ENCODE peak calls at places on chromosomes 11 and 22, in ten cellular contexts. One of them, this sample, is unnamed. For H3K4me1, the result is how much of the 10 kb centered on the place peaks cover.

GRCh38 chr11:8060801-8061554 is 20.0 kb upstream of the TUB start:
- ATAC-seq in GM12878: peak
- ATAC-seq in heart left ventricle: no peak
- ATAC-seq in upper lobe of left lung: no peak
- ATAC-seq in right lobe of liver: no peak
- ATAC-seq in pancreas: peak
- ATAC-seq in mucosa of descending colon: no peak
- ATAC-seq in CD8-positive, alpha-beta T cell: no peak
- ATAC-seq in Panc1: no peak
- ATAC-seq in left lung: no peak
- ATAC-seq in this sample: no peak

GRCh38 chr22:38881464-38881871 is 9.5 kb upstream of the CBX6 start:
- ATAC-seq in GM12878: peak
- ATAC-seq in heart left ventricle: peak
- ATAC-seq in upper lobe of left lung: peak
- ATAC-seq in right lobe of liver: peak
- ATAC-seq in pancreas: peak
- ATAC-seq in mucosa of descending colon: peak
- ATAC-seq in CD8-positive, alpha-beta T cell: no peak
- ATAC-seq in Panc1: no peak
- ATAC-seq in left lung: peak
- ATAC-seq in this sample: peak

GRCh38 chr11:25855916-25856315 is 476.0 kb upstream of the ANO3 start:
- ATAC-seq in GM12878: no peak
- ATAC-seq in heart left ventricle: no peak
- ATAC-seq in upper lobe of left lung: no peak
- ATAC-seq in right lobe of liver: no peak
- ATAC-seq in pancreas: no peak
- ATAC-seq in mucosa of descending colon: no peak
- ATAC-seq in CD8-positive, alpha-beta T cell: no peak
- ATAC-seq in Panc1: no peak
- ATAC-seq in left lung: no peak
- ATAC-seq in this sample: no peak

GRCh38 chr11:125494987-125495725 is 909 bp downstream of the FEZ1 start:
- ATAC-seq in GM12878: peak
- ATAC-seq in heart left ventricle: peak
- ATAC-seq in upper lobe of left lung: peak
- ATAC-seq in right lobe of liver: peak
- ATAC-seq in pancreas: peak
- ATAC-seq in mucosa of descending colon: peak
- ATAC-seq in CD8-positive, alpha-beta T cell: peak
- ATAC-seq in Panc1: peak
- ATAC-seq in left lung: peak
- ATAC-seq in this sample: peak

GRCh38 chr11:118223992-118224391 is 819 bp downstream of the JAML start:
- ATAC-seq in GM12878: no peak
- ATAC-seq in heart left ventricle: no peak
- ATAC-seq in upper lobe of left lung: peak
- ATAC-seq in right lobe of liver: no peak
- ATAC-seq in pancreas: no peak
- ATAC-seq in mucosa of descending colon: peak
- ATAC-seq in CD8-positive, alpha-beta T cell: peak
- ATAC-seq in Panc1: no peak
- ATAC-seq in left lung: peak
- ATAC-seq in this sample: no peak

GRCh38 chr22:32649515-32650200 is 151.8 kb upstream of the TIMP3 start:
- ATAC-seq in GM12878: no peak
- ATAC-seq in heart left ventricle: peak
- ATAC-seq in upper lobe of left lung: no peak
- ATAC-seq in right lobe of liver: no peak
- ATAC-seq in pancreas: no peak
- ATAC-seq in mucosa of descending colon: peak
- ATAC-seq in CD8-positive, alpha-beta T cell: no peak
- ATAC-seq in Panc1: no peak
- ATAC-seq in left lung: peak
- ATAC-seq in this sample: peak

GRCh38 chr11:111886032-111886431 is 6.7 kb downstream of the CFAP68 start:
- ATAC-seq in GM12878: no peak
- ATAC-seq in heart left ventricle: no peak
- ATAC-seq in upper lobe of left lung: no peak
- ATAC-seq in right lobe of liver: no peak
- ATAC-seq in pancreas: no peak
- ATAC-seq in mucosa of descending colon: no peak
- ATAC-seq in CD8-positive, alpha-beta T cell: no peak
- ATAC-seq in Panc1: no peak
- ATAC-seq in left lung: no peak
- ATAC-seq in this sample: no peak

GRCh38 chr11:18522388-18522787 is 4.4 kb downstream of the TSG101 start:
- ATAC-seq in GM12878: peak
- ATAC-seq in heart left ventricle: no peak
- ATAC-seq in upper lobe of left lung: no peak
- ATAC-seq in right lobe of liver: no peak
- ATAC-seq in pancreas: no peak
- ATAC-seq in mucosa of descending colon: no peak
- ATAC-seq in CD8-positive, alpha-beta T cell: no peak
- ATAC-seq in Panc1: no peak
- ATAC-seq in left lung: no peak
- ATAC-seq in this sample: no peak

GRCh38 chr11:70481625-70482528 is 83.5 kb downstream of the CTTN start:
- ATAC-seq in GM12878: no peak
- ATAC-seq in heart left ventricle: peak
- ATAC-seq in upper lobe of left lung: peak
- ATAC-seq in right lobe of liver: peak
- ATAC-seq in pancreas: peak
- ATAC-seq in mucosa of descending colon: peak
- ATAC-seq in CD8-positive, alpha-beta T cell: no peak
- ATAC-seq in Panc1: peak
- ATAC-seq in left lung: peak
- ATAC-seq in this sample: peak

GRCh38 chr22:37331811-37332536 is 49.7 kb downstream of the CYTH4 start:
- ATAC-seq in GM12878: peak
- ATAC-seq in heart left ventricle: no peak
- ATAC-seq in upper lobe of left lung: no peak
- ATAC-seq in right lobe of liver: no peak
- ATAC-seq in pancreas: no peak
- ATAC-seq in mucosa of descending colon: no peak
- ATAC-seq in CD8-positive, alpha-beta T cell: no peak
- ATAC-seq in Panc1: no peak
- ATAC-seq in left lung: no peak
- ATAC-seq in this sample: no peak

GRCh38 chr11:117969160-117969991 is 16.8 kb upstream of the IL10RA start:
- ATAC-seq in GM12878: peak
- ATAC-seq in heart left ventricle: no peak
- ATAC-seq in upper lobe of left lung: no peak
- ATAC-seq in right lobe of liver: no peak
- ATAC-seq in pancreas: no peak
- ATAC-seq in mucosa of descending colon: no peak
- ATAC-seq in CD8-positive, alpha-beta T cell: no peak
- ATAC-seq in Panc1: no peak
- ATAC-seq in left lung: no peak
- ATAC-seq in this sample: no peak

GRCh38 chr11:98062714-98063113 is 958.0 kb upstream of the CNTN5 start:
- ATAC-seq in GM12878: no peak
- ATAC-seq in heart left ventricle: no peak
- ATAC-seq in upper lobe of left lung: no peak
- ATAC-seq in right lobe of liver: no peak
- ATAC-seq in pancreas: no peak
- ATAC-seq in mucosa of descending colon: no peak
- ATAC-seq in CD8-positive, alpha-beta T cell: no peak
- ATAC-seq in Panc1: no peak
- ATAC-seq in left lung: no peak
- ATAC-seq in this sample: no peak

GRCh38 chr11:110777765-110778164 is 65.5 kb upstream of the ARHGAP20 start:
- ATAC-seq in GM12878: no peak
- ATAC-seq in heart left ventricle: peak
- ATAC-seq in upper lobe of left lung: peak
- ATAC-seq in right lobe of liver: peak
- ATAC-seq in pancreas: no peak
- ATAC-seq in mucosa of descending colon: peak
- ATAC-seq in CD8-positive, alpha-beta T cell: no peak
- ATAC-seq in Panc1: no peak
- ATAC-seq in left lung: peak
- ATAC-seq in this sample: no peak

GRCh38 chr11:72141066-72141465 is 5.5 kb downstream of the FOLR3 start:
- ATAC-seq in GM12878: no peak
- ATAC-seq in heart left ventricle: no peak
- ATAC-seq in upper lobe of left lung: no peak
- ATAC-seq in right lobe of liver: no peak
- ATAC-seq in pancreas: no peak
- ATAC-seq in mucosa of descending colon: no peak
- ATAC-seq in CD8-positive, alpha-beta T cell: no peak
- ATAC-seq in Panc1: no peak
- ATAC-seq in left lung: no peak
- ATAC-seq in this sample: no peak

GRCh38 chr22:48581821-48582469 is 1245.7 kb downstream of the BRD1 start:
- ATAC-seq in GM12878: no peak
- ATAC-seq in heart left ventricle: no peak
- ATAC-seq in upper lobe of left lung: no peak
- ATAC-seq in right lobe of liver: no peak
- ATAC-seq in pancreas: no peak
- ATAC-seq in mucosa of descending colon: no peak
- ATAC-seq in CD8-positive, alpha-beta T cell: no peak
- ATAC-seq in Panc1: no peak
- ATAC-seq in left lung: no peak
- ATAC-seq in this sample: no peak

GRCh38 chr11:19455731-19456130 is 215.0 kb upstream of the E2F8 start:
- ATAC-seq in GM12878: no peak
- ATAC-seq in heart left ventricle: no peak
- ATAC-seq in upper lobe of left lung: no peak
- ATAC-seq in right lobe of liver: no peak
- ATAC-seq in pancreas: no peak
- ATAC-seq in mucosa of descending colon: no peak
- ATAC-seq in CD8-positive, alpha-beta T cell: no peak
- ATAC-seq in Panc1: no peak
- ATAC-seq in left lung: no peak
- ATAC-seq in this sample: no peak

GRCh38 chr11:111633756-111634362 is 31.6 kb downstream of the SIK2 start:
- ATAC-seq in GM12878: peak
- ATAC-seq in heart left ventricle: no peak
- ATAC-seq in upper lobe of left lung: no peak
- ATAC-seq in right lobe of liver: peak
- ATAC-seq in pancreas: peak
- ATAC-seq in mucosa of descending colon: peak
- ATAC-seq in CD8-positive, alpha-beta T cell: no peak
- ATAC-seq in Panc1: no peak
- ATAC-seq in left lung: no peak
- ATAC-seq in this sample: no peak

GRCh38 chr11:126601550-126602215 is 246.2 kb downstream of the ST3GAL4 start:
- ATAC-seq in GM12878: no peak
- ATAC-seq in heart left ventricle: no peak
- ATAC-seq in upper lobe of left lung: no peak
- ATAC-seq in right lobe of liver: no peak
- ATAC-seq in pancreas: peak
- ATAC-seq in mucosa of descending colon: no peak
- ATAC-seq in CD8-positive, alpha-beta T cell: no peak
- ATAC-seq in Panc1: no peak
- ATAC-seq in left lung: no peak
- ATAC-seq in this sample: no peak

GRCh38 chr11:65498042-65498726 is 661 bp upstream of the MALAT1 start:
- ATAC-seq in GM12878: peak
- ATAC-seq in heart left ventricle: no peak
- ATAC-seq in upper lobe of left lung: peak
- ATAC-seq in right lobe of liver: peak
- ATAC-seq in pancreas: peak
- ATAC-seq in mucosa of descending colon: peak
- ATAC-seq in CD8-positive, alpha-beta T cell: peak
- ATAC-seq in Panc1: no peak
- ATAC-seq in left lung: peak
- ATAC-seq in this sample: no peak
- H3K4me1 ChIP-seq in GM12878: under half
- H3K4me1 ChIP-seq in heart left ventricle: under half
- H3K4me1 ChIP-seq in upper lobe of left lung: under half
- H3K4me1 ChIP-seq in right lobe of liver: under half
- H3K4me1 ChIP-seq in pancreas: under half
- H3K4me1 ChIP-seq in mucosa of descending colon: under half
- H3K4me1 ChIP-seq in CD8-positive, alpha-beta T cell: under half
- H3K4me1 ChIP-seq in Panc1: under half
- H3K4me1 ChIP-seq in left lung: under half
- H3K4me1 ChIP-seq in this sample: under half

DNA sequence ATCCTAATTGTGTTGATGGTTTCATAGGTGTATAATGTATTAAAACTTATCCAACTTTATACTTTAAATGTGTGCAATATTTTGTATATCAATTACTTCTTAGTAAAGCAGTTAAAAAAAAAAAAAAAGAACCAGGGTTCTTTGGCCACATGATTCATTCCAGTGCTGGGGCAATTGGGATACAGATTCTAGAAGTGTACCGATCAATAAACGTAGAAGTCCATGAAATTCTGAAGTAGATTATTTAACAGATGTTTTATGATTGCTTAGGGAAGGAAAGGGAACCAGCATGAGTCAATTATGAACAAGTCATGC is 51.0 kb downstream of the MAPK1 start:
- ATAC-seq in GM12878: no peak
- ATAC-seq in heart left ventricle: no peak
- ATAC-seq in upper lobe of left lung: no peak
- ATAC-seq in right lobe of liver: no peak
- ATAC-seq in pancreas: no peak
- ATAC-seq in mucosa of descending colon: no peak
- ATAC-seq in CD8-positive, alpha-beta T cell: no peak
- ATAC-seq in Panc1: no peak
- ATAC-seq in left lung: no peak
- ATAC-seq in this sample: no peak
- H3K4me1 ChIP-seq in GM12878: under half
- H3K4me1 ChIP-seq in heart left ventricle: under half
- H3K4me1 ChIP-seq in upper lobe of left lung: half or more
- H3K4me1 ChIP-seq in right lobe of liver: under half
- H3K4me1 ChIP-seq in pancreas: under half
- H3K4me1 ChIP-seq in mucosa of descending colon: under half
- H3K4me1 ChIP-seq in CD8-positive, alpha-beta T cell: under half
- H3K4me1 ChIP-seq in Panc1: under half
- H3K4me1 ChIP-seq in left lung: half or more
- H3K4me1 ChIP-seq in this sample: under half

GRCh38 chr22:42438293-42438650 is 6.1 kb upstream of the NFAM1 start:
- ATAC-seq in GM12878: no peak
- ATAC-seq in heart left ventricle: no peak
- ATAC-seq in upper lobe of left lung: no peak
- ATAC-seq in right lobe of liver: no peak
- ATAC-seq in pancreas: no peak
- ATAC-seq in mucosa of descending colon: peak
- ATAC-seq in CD8-positive, alpha-beta T cell: no peak
- ATAC-seq in Panc1: no peak
- ATAC-seq in left lung: no peak
- ATAC-seq in this sample: no peak
- H3K4me1 ChIP-seq in GM12878: under half
- H3K4me1 ChIP-seq in heart left ventricle: under half
- H3K4me1 ChIP-seq in upper lobe of left lung: under half
- H3K4me1 ChIP-seq in right lobe of liver: under half
- H3K4me1 ChIP-seq in pancreas: under half
- H3K4me1 ChIP-seq in mucosa of descending colon: under half
- H3K4me1 ChIP-seq in CD8-positive, alpha-beta T cell: under half
- H3K4me1 ChIP-seq in Panc1: under half
- H3K4me1 ChIP-seq in left lung: half or more
- H3K4me1 ChIP-seq in this sample: under half

DNA sequence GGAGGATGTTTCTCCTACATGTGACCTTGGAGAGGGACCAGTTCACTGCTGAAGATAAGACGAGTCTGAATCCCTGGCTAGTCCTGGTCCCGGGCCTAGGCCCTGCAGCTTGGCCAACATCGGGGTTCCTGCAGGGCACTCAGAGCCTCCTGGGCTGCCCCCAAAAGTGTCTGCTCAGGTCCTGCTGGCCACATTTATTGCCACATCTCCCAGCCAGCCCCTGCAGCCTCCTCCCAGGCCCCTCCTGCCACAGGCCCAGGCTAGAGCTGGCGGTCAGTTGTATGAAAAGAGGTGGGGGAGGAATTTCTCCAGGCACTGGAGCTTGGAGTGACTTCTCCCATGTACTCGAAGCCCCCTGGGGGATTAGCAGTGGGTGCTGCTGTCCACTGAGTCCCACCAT is 56.5 kb upstream of the PPARA start:
- ATAC-seq in GM12878: no peak
- ATAC-seq in heart left ventricle: no peak
- ATAC-seq in upper lobe of left lung: no peak
- ATAC-seq in right lobe of liver: no peak
- ATAC-seq in pancreas: no peak
- ATAC-seq in mucosa of descending colon: no peak
- ATAC-seq in CD8-positive, alpha-beta T cell: no peak
- ATAC-seq in Panc1: no peak
- ATAC-seq in left lung: no peak
- ATAC-seq in this sample: no peak
- H3K4me1 ChIP-seq in GM12878: under half
- H3K4me1 ChIP-seq in heart left ventricle: half or more
- H3K4me1 ChIP-seq in upper lobe of left lung: half or more
- H3K4me1 ChIP-seq in right lobe of liver: under half
- H3K4me1 ChIP-seq in pancreas: under half
- H3K4me1 ChIP-seq in mucosa of descending colon: under half
- H3K4me1 ChIP-seq in CD8-positive, alpha-beta T cell: under half
- H3K4me1 ChIP-seq in Panc1: half or more
- H3K4me1 ChIP-seq in left lung: half or more
- H3K4me1 ChIP-seq in this sample: half or more